ENCODE peak calls at places on chromosomes 2 and 18, in ten cellular contexts. N is erythroblast, Q is testis, W is heart left ventricle, T is H1, U is lower leg skin, I is body of pancreas, X is A549, H is uterus, M is H54. A is an unnamed sample.

GRCh38 chr2:241312082-241312481 is 3.4 kb downstream of the HDLBP start:
- DNase-seq in X (no peak), W (no peak), H (no peak), T (no peak), N (no peak), Q (no peak), U (no peak), M (no peak), I (no peak), A (no peak)

GRCh38 chr2:230693411-230693810 is 19.2 kb upstream of the CAB39 start:
- DNase-seq in N (no peak), T (no peak), X (no peak), H (no peak), W (no peak), I (no peak), Q (no peak), U (no peak), M (no peak), A (no peak)

GRCh38 chr2:79511320-79511951 is 1.4 kb upstream of the CTNNA2 start:
- DNase-seq in T (peak), W (no peak), M (no peak), U (no peak), X (peak), I (peak), N (peak), Q (peak), H (no peak), A (peak)

GRCh38 chr2:109238580-109238979 is 109.6 kb downstream of the SH3RF3 start:
- DNase-seq in M (no peak), X (no peak), T (no peak), U (peak), Q (peak), N (no peak), H (peak), I (peak), W (peak), A (peak)

GRCh38 chr2:160742679-160743078 is 249.1 kb upstream of the RBMS1 start:
- DNase-seq in N (no peak), X (peak), H (no peak), M (no peak), U (peak), W (no peak), T (no peak), Q (no peak), I (no peak), A (no peak)

GRCh38 chr2:44450806-44451205 is 89.1 kb downstream of the CAMKMT start:
- DNase-seq in N (no peak), X (no peak), Q (no peak), M (no peak), W (no peak), H (no peak), U (no peak), I (no peak), T (no peak), A (no peak)

GRCh38 chr2:9768388-9768787 is 74.9 kb upstream of the TAF1B start:
- DNase-seq in I (peak), Q (peak), W (no peak), M (no peak), U (no peak), X (no peak), N (no peak), T (peak), H (no peak), A (peak)

GRCh38 chr2:15941483-15941853 is 1.1 kb downstream of the MYCN start:
- DNase-seq in H (no peak), W (no peak), M (no peak), U (no peak), N (no peak), Q (no peak), T (peak), I (no peak), X (no peak), A (no peak)

GRCh38 chr2:12560618-12561017 is 156.1 kb upstream of the TRIB2 start:
- DNase-seq in W (no peak), X (no peak), U (no peak), I (no peak), N (no peak), M (no peak), Q (no peak), H (no peak), T (no peak), A (no peak)

GRCh38 chr2:239609162-239609561 is 208.3 kb upstream of the HDAC4 start:
- DNase-seq in H (peak), T (no peak), I (no peak), X (no peak), Q (no peak), N (no peak), U (no peak), M (no peak), W (no peak), A (no peak)

GRCh38 chr2:120630031-120630701 is 105.5 kb upstream of the GLI2 start:
- DNase-seq in I (no peak), Q (no peak), T (no peak), N (no peak), M (no peak), W (no peak), X (no peak), H (no peak), U (no peak), A (no peak)

GRCh38 chr2:111118455-111119003 is 2.2 kb upstream of the BCL2L11 start:
- DNase-seq in H (peak), T (no peak), I (no peak), M (no peak), U (no peak), W (no peak), Q (no peak), N (peak), X (no peak), A (peak)

GRCh38 chr2:44928660-44929471 is 12.6 kb upstream of the SIX3 start:
- DNase-seq in N (no peak), X (no peak), H (no peak), U (no peak), W (no peak), T (no peak), Q (no peak), M (no peak), I (no peak), A (no peak)

GRCh38 chr18:31255953-31256352 is 62.0 kb upstream of the DSG1 start:
- DNase-seq in Q (no peak), W (no peak), T (no peak), N (no peak), M (no peak), I (no peak), U (peak), X (no peak), H (no peak), A (no peak)

GRCh38 chr18:48517048-48517447 is 21.8 kb upstream of the CTIF start:
- DNase-seq in M (no peak), W (no peak), Q (no peak), T (no peak), U (no peak), H (no peak), N (no peak), I (no peak), X (no peak), A (no peak)

GRCh38 chr18:10351221-10351795 is 103.1 kb upstream of the APCDD1 start:
- DNase-seq in Q (no peak), X (no peak), M (no peak), I (no peak), U (peak), W (no peak), N (no peak), H (no peak), T (no peak), A (no peak)

GRCh38 chr18:10351858-10352257 is 102.6 kb upstream of the APCDD1 start:
- DNase-seq in U (peak), M (no peak), I (no peak), W (no peak), X (no peak), T (no peak), Q (no peak), N (no peak), H (no peak), A (no peak)

GRCh38 chr18:10353791-10354190 is 100.6 kb upstream of the APCDD1 start:
- DNase-seq in W (no peak), Q (no peak), T (no peak), U (no peak), I (no peak), M (no peak), H (no peak), N (no peak), X (no peak), A (no peak)

GRCh38 chr18:10354241-10354811 is 100.1 kb upstream of the APCDD1 start:
- DNase-seq in M (no peak), U (no peak), N (no peak), Q (no peak), X (no peak), T (no peak), W (peak), H (no peak), I (no peak), A (no peak)

GRCh38 chr18:10352671-10353070 is 101.8 kb upstream of the APCDD1 start:
- DNase-seq in M (no peak), U (no peak), T (no peak), N (no peak), W (no peak), X (no peak), Q (no peak), H (no peak), I (no peak), A (no peak)
- TF ChIP-seq POLR2A in M (no peak), U (no peak), T (no peak), N (no peak), W (no peak), X (no peak), Q (no peak), H (no peak), I (no peak), A (no peak)

DNA sequence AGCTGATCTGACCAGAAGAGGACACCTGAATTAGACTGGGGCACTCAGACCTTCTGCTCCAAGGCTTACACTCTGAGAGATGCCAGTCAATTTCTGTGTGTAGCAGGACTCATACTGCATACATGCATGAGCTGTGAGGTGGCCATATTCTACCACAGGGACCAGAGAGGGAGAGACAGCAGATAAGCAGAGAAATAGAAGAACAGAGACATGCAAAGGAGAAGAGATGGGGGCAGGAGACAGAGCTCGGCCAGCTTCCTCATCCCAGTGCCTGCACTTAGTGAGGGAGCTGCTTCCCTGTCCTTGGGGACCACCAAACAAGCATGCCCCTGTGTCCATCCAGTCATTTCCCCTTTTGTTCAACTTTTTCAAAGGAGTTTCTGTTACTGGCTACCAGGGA is 73.9 kb upstream of the ALK start:
- DNase-seq in X (no peak), U (no peak), I (no peak), W (no peak), Q (no peak), M (no peak), N (no peak), T (no peak), H (no peak), A (no peak)
- TF ChIP-seq POLR2A in X (no peak), U (no peak), I (no peak), W (no peak), Q (no peak), M (no peak), N (no peak), T (no peak), H (no peak), A (no peak)

DNA sequence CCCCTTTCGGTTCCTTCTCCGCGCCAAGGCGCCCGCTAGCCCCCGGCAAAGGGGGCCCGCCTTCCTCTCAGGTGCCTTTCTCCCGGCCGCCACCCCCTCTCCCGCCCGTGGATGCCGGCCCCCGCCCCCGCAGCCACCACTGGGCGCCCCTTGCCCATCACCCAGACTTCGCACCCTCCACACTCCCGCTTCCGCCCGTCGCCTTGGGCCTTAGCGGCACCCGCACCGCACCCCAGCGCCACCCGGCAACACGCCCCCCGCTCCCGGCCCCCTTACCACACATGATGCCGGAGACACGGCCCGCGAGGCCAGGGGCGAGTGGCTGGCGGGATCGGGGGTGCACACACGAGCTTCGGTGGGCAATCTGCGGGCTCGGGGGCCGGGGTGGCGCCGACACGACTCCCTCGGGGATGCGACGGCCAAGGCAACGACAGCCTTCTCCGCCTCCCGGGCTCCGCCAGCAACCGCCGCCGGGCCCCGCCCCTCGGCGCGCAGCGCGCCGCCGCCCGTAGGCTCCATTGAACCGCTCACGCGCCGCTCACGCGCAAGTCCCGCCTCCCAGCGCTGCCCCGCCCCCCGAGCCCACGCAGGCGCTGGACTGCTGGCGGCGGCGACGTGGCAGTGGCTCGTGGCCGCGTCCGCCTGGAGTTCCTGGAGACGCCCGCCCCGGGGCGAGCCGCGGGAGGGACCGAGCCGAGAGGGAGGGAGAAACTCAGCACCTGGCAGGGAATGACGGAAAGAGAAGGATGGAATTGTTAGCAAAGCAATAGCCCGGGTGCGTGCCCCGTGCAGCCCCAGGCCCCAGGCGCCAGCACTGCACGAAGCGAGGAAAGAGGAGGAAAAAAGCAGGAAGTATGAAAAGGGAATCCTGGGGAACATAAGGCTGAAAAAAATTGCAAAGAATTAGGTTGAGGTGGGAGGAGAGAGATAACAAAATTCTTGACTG is at the start of gene GFPT1:
- DNase-seq in I (peak), T (peak), H (peak), N (peak), U (peak), M (peak), Q (peak), X (peak), W (peak), A (peak)
- TF ChIP-seq POLR2A in I (peak), T (peak), H (peak), N (peak), U (peak), M (peak), Q (peak), X (peak), W (no peak), A (peak)

DNA sequence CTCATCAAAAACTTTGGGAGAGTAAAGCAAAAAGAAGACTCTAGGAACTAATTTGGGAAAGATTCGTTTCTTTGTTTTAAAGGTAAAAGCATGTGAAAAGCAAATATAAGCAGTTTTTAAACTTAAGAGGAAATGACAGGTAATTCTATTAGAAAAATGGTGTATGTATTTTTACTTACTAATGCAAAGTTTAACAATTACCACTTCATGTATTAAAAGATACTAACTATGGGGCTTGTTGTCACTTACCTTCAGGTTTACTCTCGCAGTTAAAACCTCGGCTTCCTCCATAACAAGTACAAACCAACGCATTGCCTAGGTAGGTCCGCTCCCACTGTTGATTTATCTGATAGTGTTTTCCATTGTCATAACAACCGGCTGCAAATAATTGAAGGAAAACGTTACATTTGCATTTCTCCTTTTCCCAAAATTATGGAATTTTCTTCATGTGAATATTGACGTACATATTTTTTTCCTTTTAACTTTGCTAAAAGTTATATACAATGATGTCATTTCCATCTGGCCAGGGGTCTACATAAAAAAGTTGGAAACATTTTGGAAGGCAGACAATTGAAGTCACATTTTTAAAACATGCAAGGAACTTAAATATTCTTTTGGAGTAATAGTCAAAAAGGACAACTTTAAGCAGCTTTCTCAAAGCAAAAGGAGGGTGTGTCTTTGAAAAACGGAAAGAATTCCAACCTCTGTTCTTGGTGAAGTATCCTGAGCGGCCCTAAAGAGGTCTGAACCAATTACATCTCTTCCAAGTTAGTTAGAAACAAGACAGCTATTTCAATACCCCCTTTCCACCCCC is 1.2 kb downstream of the FN1 start:
- DNase-seq in Q (no peak), H (no peak), X (no peak), N (no peak), U (no peak), T (no peak), W (no peak), I (no peak), M (no peak), A (no peak)
- TF ChIP-seq POLR2A in Q (no peak), H (no peak), X (no peak), N (no peak), U (no peak), T (no peak), W (no peak), I (no peak), M (no peak), A (no peak)

GRCh38 chr2:20617892-20618467 is 32.9 kb downstream of the HS1BP3 start:
- DNase-seq in X (peak), T (no peak), Q (peak), H (peak), N (peak), I (peak), W (peak), U (peak), M (peak), A (peak)

GRCh38 chr2:20615466-20616241 is 35.2 kb downstream of the HS1BP3 start:
- DNase-seq in Q (peak), H (peak), W (peak), M (no peak), N (no peak), I (no peak), U (no peak), X (no peak), T (no peak), A (peak)

GRCh38 chr2:20616341-20616871 is 34.5 kb downstream of the HS1BP3 start:
- DNase-seq in Q (no peak), W (no peak), N (no peak), T (no peak), I (no peak), X (no peak), M (no peak), H (peak), U (no peak), A (no peak)

GRCh38 chr2:20618468-20618885 is 32.4 kb downstream of the HS1BP3 start:
- DNase-seq in W (no peak), U (no peak), H (peak), X (no peak), T (no peak), Q (no peak), M (no peak), I (no peak), N (no peak), A (peak)

DNA sequence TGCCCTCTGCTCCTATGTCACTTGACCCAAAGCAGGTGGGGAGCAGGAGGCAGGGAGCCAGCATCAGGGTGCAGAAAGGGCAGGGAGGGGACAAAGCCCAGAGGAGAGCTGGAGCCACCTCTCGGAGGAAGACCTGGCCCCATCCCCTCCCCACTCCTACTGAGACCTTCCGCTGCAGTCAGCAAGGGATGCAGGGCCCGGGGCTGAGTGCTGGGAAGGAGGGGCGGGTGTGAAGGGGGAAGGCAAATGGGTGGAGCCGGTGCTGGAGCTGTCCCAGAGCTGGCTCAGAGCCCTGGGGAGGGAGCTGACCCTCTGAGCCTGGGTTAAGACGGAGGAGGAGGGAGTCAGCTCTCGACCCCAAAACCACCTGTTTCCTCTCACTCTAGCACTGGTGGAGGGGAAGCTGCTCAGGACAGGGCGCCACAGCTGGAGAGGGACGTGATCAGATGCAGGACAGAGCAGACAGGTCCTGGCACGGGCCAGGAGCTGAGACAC is 33.8 kb downstream of the HS1BP3 start:
- DNase-seq in Q (peak), N (no peak), I (no peak), T (no peak), M (no peak), U (no peak), X (no peak), W (peak), H (peak), A (peak)
- TF ChIP-seq POLR2A in Q (no peak), N (no peak), I (no peak), T (no peak), M (no peak), U (no peak), X (no peak), W (no peak), H (peak), A (no peak)

DNA sequence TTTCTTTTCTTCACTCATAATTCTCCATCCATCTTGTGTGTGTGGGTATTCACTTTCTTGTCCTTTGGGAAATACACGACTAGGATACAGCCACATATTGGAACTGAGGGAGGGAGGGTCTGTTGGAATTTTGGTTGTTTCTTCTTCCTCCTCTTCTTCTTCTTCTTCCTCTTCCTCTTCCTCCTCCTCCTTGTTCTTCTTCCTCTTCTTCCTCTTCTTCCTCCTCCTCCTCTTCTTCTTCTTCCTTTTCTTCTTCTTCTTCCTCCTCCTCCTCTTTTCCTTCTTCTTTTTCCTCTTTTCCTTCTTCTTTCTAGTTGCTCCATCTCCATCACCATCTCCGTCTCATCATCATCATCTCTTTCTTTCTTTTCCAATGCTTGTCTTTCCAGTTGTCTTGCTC is 1307.3 kb upstream of the ZEB2 start:
- DNase-seq in W (no peak), N (no peak), U (no peak), Q (no peak), H (no peak), T (no peak), X (no peak), I (no peak), M (no peak), A (no peak)
- TF ChIP-seq POLR2A in W (no peak), N (no peak), U (no peak), Q (no peak), H (no peak), T (no peak), X (no peak), I (no peak), M (no peak), A (no peak)

GRCh38 chr2:11024010-11024615 is 112.4 kb downstream of the KCNF1 start:
- DNase-seq in H (no peak), T (no peak), Q (peak), N (no peak), W (no peak), I (peak), M (no peak), X (no peak), U (no peak), A (no peak)
- TF ChIP-seq POLR2A in H (no peak), T (no peak), Q (no peak), N (no peak), W (no peak), I (peak), M (no peak), X (no peak), U (no peak), A (no peak)

DNA sequence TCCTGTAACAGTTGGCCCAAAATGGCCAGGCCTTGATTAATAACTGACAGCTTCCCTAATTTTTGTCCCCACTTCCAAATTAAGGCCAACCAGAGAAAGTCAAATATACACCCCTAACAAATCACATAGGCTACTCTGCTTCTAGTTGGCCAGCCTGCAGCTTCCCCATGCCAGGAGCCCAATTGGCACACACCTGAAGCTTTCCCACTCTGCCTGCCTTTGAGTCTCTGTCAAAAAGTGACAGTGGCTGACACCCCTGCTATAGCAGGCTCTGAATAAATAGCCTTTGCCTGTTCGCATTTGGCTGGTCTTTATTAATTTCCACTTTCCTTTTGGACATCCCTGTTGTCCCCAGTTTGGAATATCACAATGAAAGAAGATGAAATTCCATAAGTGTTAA is 256.6 kb upstream of the NCKAP5 start:
- DNase-seq in X (no peak), Q (no peak), I (no peak), M (no peak), U (no peak), W (no peak), T (no peak), N (no peak), H (no peak), A (no peak)
- TF ChIP-seq POLR2A in X (no peak), Q (no peak), I (no peak), M (no peak), U (no peak), W (no peak), T (no peak), N (no peak), H (no peak), A (no peak)

GRCh38 chr2:237025090-237025865 is 60.4 kb upstream of the COPS8 start:
- DNase-seq in M (peak), X (peak), Q (no peak), U (peak), N (no peak), H (no peak), W (no peak), T (no peak), I (no peak), A (no peak)
- TF ChIP-seq POLR2A in M (no peak), X (no peak), Q (no peak), U (no peak), N (no peak), H (no peak), W (no peak), T (no peak), I (no peak), A (no peak)